ENCODE peak calls at places on chromosomes 11 and 22, in seven cellular contexts. One of them, this sample, is unnamed.

GRCh38 chr11:113778111-113778910 is 1.3 kb upstream of the CLDN25 start:
- DNase-seq in cardiac fibroblast: peak
- DNase-seq in activated naive CD4-positive, alpha-beta T cell treated with anti-CD3 and anti-CD28 coated beads, Interleukin-2, amount 10 ng/mL, durations not matched to agents 7 days and 5 days: no peak
- DNase-seq in A172: peak
- DNase-seq in HTR-8/SVneo: peak
- DNase-seq in sciatic nerve: no peak
- DNase-seq in left lung: no peak
- DNase-seq in this sample: peak

GRCh38 chr22:39349506-39349966 is 255 bp upstream of the SYNGR1 start:
- DNase-seq in cardiac fibroblast: no peak
- DNase-seq in activated naive CD4-positive, alpha-beta T cell treated with anti-CD3 and anti-CD28 coated beads, Interleukin-2, amount 10 ng/mL, durations not matched to agents 7 days and 5 days: peak
- DNase-seq in A172: no peak
- DNase-seq in HTR-8/SVneo: peak
- DNase-seq in sciatic nerve: peak
- DNase-seq in left lung: no peak
- DNase-seq in this sample: peak

GRCh38 chr22:32050678-32051515 is 7.8 kb downstream of the SLC5A1 start:
- DNase-seq in cardiac fibroblast: peak
- DNase-seq in activated naive CD4-positive, alpha-beta T cell treated with anti-CD3 and anti-CD28 coated beads, Interleukin-2, amount 10 ng/mL, durations not matched to agents 7 days and 5 days: peak
- DNase-seq in A172: peak
- DNase-seq in HTR-8/SVneo: peak
- DNase-seq in sciatic nerve: no peak
- DNase-seq in left lung: no peak
- DNase-seq in this sample: no peak

GRCh38 chr22:25172153-25172552 is 27.5 kb upstream of the CRYBB3 start:
- DNase-seq in cardiac fibroblast: peak
- DNase-seq in activated naive CD4-positive, alpha-beta T cell treated with anti-CD3 and anti-CD28 coated beads, Interleukin-2, amount 10 ng/mL, durations not matched to agents 7 days and 5 days: peak
- DNase-seq in A172: no peak
- DNase-seq in HTR-8/SVneo: no peak
- DNase-seq in sciatic nerve: no peak
- DNase-seq in left lung: no peak
- DNase-seq in this sample: no peak

GRCh38 chr11:19577849-19578619 is 134.6 kb upstream of the NAV2 start:
- DNase-seq in cardiac fibroblast: peak
- DNase-seq in activated naive CD4-positive, alpha-beta T cell treated with anti-CD3 and anti-CD28 coated beads, Interleukin-2, amount 10 ng/mL, durations not matched to agents 7 days and 5 days: no peak
- DNase-seq in A172: peak
- DNase-seq in HTR-8/SVneo: no peak
- DNase-seq in sciatic nerve: no peak
- DNase-seq in left lung: no peak
- DNase-seq in this sample: peak

GRCh38 chr22:50317674-50318073 is 9.1 kb downstream of the DENND6B start:
- DNase-seq in cardiac fibroblast: no peak
- DNase-seq in activated naive CD4-positive, alpha-beta T cell treated with anti-CD3 and anti-CD28 coated beads, Interleukin-2, amount 10 ng/mL, durations not matched to agents 7 days and 5 days: no peak
- DNase-seq in A172: no peak
- DNase-seq in HTR-8/SVneo: no peak
- DNase-seq in sciatic nerve: no peak
- DNase-seq in left lung: no peak
- DNase-seq in this sample: no peak

GRCh38 chr22:46377566-46378498 is 42.3 kb downstream of the TRMU start:
- DNase-seq in cardiac fibroblast: peak
- DNase-seq in activated naive CD4-positive, alpha-beta T cell treated with anti-CD3 and anti-CD28 coated beads, Interleukin-2, amount 10 ng/mL, durations not matched to agents 7 days and 5 days: no peak
- DNase-seq in A172: peak
- DNase-seq in HTR-8/SVneo: peak
- DNase-seq in sciatic nerve: no peak
- DNase-seq in left lung: peak
- DNase-seq in this sample: no peak

GRCh38 chr22:47372596-47373385 is 610.3 kb downstream of the TBC1D22A start:
- DNase-seq in cardiac fibroblast: no peak
- DNase-seq in activated naive CD4-positive, alpha-beta T cell treated with anti-CD3 and anti-CD28 coated beads, Interleukin-2, amount 10 ng/mL, durations not matched to agents 7 days and 5 days: no peak
- DNase-seq in A172: no peak
- DNase-seq in HTR-8/SVneo: no peak
- DNase-seq in sciatic nerve: peak
- DNase-seq in left lung: peak
- DNase-seq in this sample: no peak

GRCh38 chr11:12604557-12605105 is 69.6 kb upstream of the TEAD1 start:
- DNase-seq in cardiac fibroblast: peak
- DNase-seq in activated naive CD4-positive, alpha-beta T cell treated with anti-CD3 and anti-CD28 coated beads, Interleukin-2, amount 10 ng/mL, durations not matched to agents 7 days and 5 days: no peak
- DNase-seq in A172: no peak
- DNase-seq in HTR-8/SVneo: no peak
- DNase-seq in sciatic nerve: no peak
- DNase-seq in left lung: no peak
- DNase-seq in this sample: no peak

GRCh38 chr11:112613051-112613972 is 347.9 kb upstream of the NCAM1 start:
- DNase-seq in cardiac fibroblast: peak
- DNase-seq in activated naive CD4-positive, alpha-beta T cell treated with anti-CD3 and anti-CD28 coated beads, Interleukin-2, amount 10 ng/mL, durations not matched to agents 7 days and 5 days: no peak
- DNase-seq in A172: peak
- DNase-seq in HTR-8/SVneo: peak
- DNase-seq in sciatic nerve: no peak
- DNase-seq in left lung: no peak
- DNase-seq in this sample: peak

GRCh38 chr11:1358286-1358685 is 31.4 kb upstream of the BRSK2 start:
- DNase-seq in cardiac fibroblast: peak
- DNase-seq in activated naive CD4-positive, alpha-beta T cell treated with anti-CD3 and anti-CD28 coated beads, Interleukin-2, amount 10 ng/mL, durations not matched to agents 7 days and 5 days: no peak
- DNase-seq in A172: no peak
- DNase-seq in HTR-8/SVneo: no peak
- DNase-seq in sciatic nerve: no peak
- DNase-seq in left lung: peak
- DNase-seq in this sample: peak

GRCh38 chr22:39664485-39665200 is 94.1 kb downstream of the CACNA1I start:
- DNase-seq in cardiac fibroblast: no peak
- DNase-seq in activated naive CD4-positive, alpha-beta T cell treated with anti-CD3 and anti-CD28 coated beads, Interleukin-2, amount 10 ng/mL, durations not matched to agents 7 days and 5 days: peak
- DNase-seq in A172: no peak
- DNase-seq in HTR-8/SVneo: no peak
- DNase-seq in sciatic nerve: no peak
- DNase-seq in left lung: no peak
- DNase-seq in this sample: no peak

GRCh38 chr11:85485902-85486301 is 141.2 kb downstream of the DLG2 start:
- DNase-seq in cardiac fibroblast: no peak
- DNase-seq in activated naive CD4-positive, alpha-beta T cell treated with anti-CD3 and anti-CD28 coated beads, Interleukin-2, amount 10 ng/mL, durations not matched to agents 7 days and 5 days: no peak
- DNase-seq in A172: no peak
- DNase-seq in HTR-8/SVneo: no peak
- DNase-seq in sciatic nerve: no peak
- DNase-seq in left lung: no peak
- DNase-seq in this sample: no peak

GRCh38 chr11:119907122-119907933 is 178.3 kb upstream of the NECTIN1 start:
- DNase-seq in cardiac fibroblast: no peak
- DNase-seq in activated naive CD4-positive, alpha-beta T cell treated with anti-CD3 and anti-CD28 coated beads, Interleukin-2, amount 10 ng/mL, durations not matched to agents 7 days and 5 days: no peak
- DNase-seq in A172: no peak
- DNase-seq in HTR-8/SVneo: no peak
- DNase-seq in sciatic nerve: no peak
- DNase-seq in left lung: no peak
- DNase-seq in this sample: peak

GRCh38 chr22:23225724-23226496 is 45.6 kb downstream of the BCR start:
- DNase-seq in cardiac fibroblast: peak
- DNase-seq in activated naive CD4-positive, alpha-beta T cell treated with anti-CD3 and anti-CD28 coated beads, Interleukin-2, amount 10 ng/mL, durations not matched to agents 7 days and 5 days: peak
- DNase-seq in A172: peak
- DNase-seq in HTR-8/SVneo: no peak
- DNase-seq in sciatic nerve: no peak
- DNase-seq in left lung: peak
- DNase-seq in this sample: peak

GRCh38 chr11:111996129-111996528 is 29.1 kb upstream of the DLAT start:
- DNase-seq in cardiac fibroblast: no peak
- DNase-seq in activated naive CD4-positive, alpha-beta T cell treated with anti-CD3 and anti-CD28 coated beads, Interleukin-2, amount 10 ng/mL, durations not matched to agents 7 days and 5 days: no peak
- DNase-seq in A172: no peak
- DNase-seq in HTR-8/SVneo: no peak
- DNase-seq in sciatic nerve: no peak
- DNase-seq in left lung: no peak
- DNase-seq in this sample: no peak

GRCh38 chr11:68646832-68647231 is 37.5 kb upstream of the GAL start:
- DNase-seq in cardiac fibroblast: no peak
- DNase-seq in activated naive CD4-positive, alpha-beta T cell treated with anti-CD3 and anti-CD28 coated beads, Interleukin-2, amount 10 ng/mL, durations not matched to agents 7 days and 5 days: no peak
- DNase-seq in A172: no peak
- DNase-seq in HTR-8/SVneo: no peak
- DNase-seq in sciatic nerve: no peak
- DNase-seq in left lung: no peak
- DNase-seq in this sample: no peak

GRCh38 chr22:43343262-43343988 is at the start of gene SCUBE1:
- DNase-seq in cardiac fibroblast: peak
- DNase-seq in activated naive CD4-positive, alpha-beta T cell treated with anti-CD3 and anti-CD28 coated beads, Interleukin-2, amount 10 ng/mL, durations not matched to agents 7 days and 5 days: peak
- DNase-seq in A172: no peak
- DNase-seq in HTR-8/SVneo: peak
- DNase-seq in sciatic nerve: peak
- DNase-seq in left lung: peak
- DNase-seq in this sample: peak